ENCODE peak calls at places on chromosome 17, in four cellular contexts. L is GM12878, T is H1, M is HepG2. K is an unnamed sample.

GRCh38 chr17:68512967-68513474 is 791 bp downstream of the PRKAR1A start:
- DNase-seq in M (no peak), T (no peak), L (no peak), K (peak; percentile 55)

GRCh38 chr17:238071-238963 is 56.9 kb upstream of the DOC2B start:
- DNase-seq in L (no peak), M (no peak), T (peak; percentile 39), K (no peak)

GRCh38 chr17:41535764-41536481 is 7.8 kb upstream of the KRT19 start:
- DNase-seq in T (no peak), L (no peak), M (no peak), K (no peak)

GRCh38 chr17:37133131-37133530 is 184.4 kb downstream of the AATF start:
- DNase-seq in L (no peak), T (no peak), M (no peak), K (no peak)

GRCh38 chr17:6574689-6575595 is 18.6 kb upstream of the PITPNM3 start:
- DNase-seq in L (peak; percentile 40), M (no peak), T (peak; percentile 52), K (peak; percentile 81)

GRCh38 chr17:74240637-74241036 is 27.3 kb downstream of the TTYH2 start:
- DNase-seq in L (no peak), T (no peak), M (no peak), K (no peak)

GRCh38 chr17:14737984-14738651 is 437.2 kb downstream of the HS3ST3B1 start:
- DNase-seq in T (no peak), M (peak; percentile 97), L (no peak), K (peak; percentile 13)

GRCh38 chr17:9022553-9023388 is 1.5 kb downstream of the NTN1 start:
- DNase-seq in M (no peak), L (no peak), T (peak; percentile 60), K (no peak)

GRCh38 chr17:73334771-73335513 is 23.1 kb upstream of the CDC42EP4 start:
- DNase-seq in T (no peak), L (no peak), M (no peak), K (no peak)

GRCh38 chr17:4605826-4606225 is 21.5 kb downstream of the SMTNL2 start:
- DNase-seq in T (no peak), L (no peak), M (no peak), K (no peak)

GRCh38 chr17:47847341-47848197 is 3.4 kb downstream of the SP6 start:
- DNase-seq in M (no peak), L (no peak), T (peak; percentile 91), K (no peak)

GRCh38 chr17:7977805-7978204 is 24.6 kb upstream of the GUCY2D start:
- DNase-seq in L (no peak), T (no peak), M (no peak), K (no peak)

GRCh38 chr17:28953444-28954118 is 2.3 kb upstream of the PHF12 start:
- DNase-seq in L (no peak), T (peak; percentile 92), M (peak; percentile 41), K (peak; percentile 42)

GRCh38 chr17:39525801-39526506 is 64.7 kb downstream of the CDK12 start:
- DNase-seq in L (no peak), M (no peak), T (no peak), K (no peak)

GRCh38 chr17:15247891-15248529 is 17.1 kb downstream of the PMP22 start:
- DNase-seq in T (no peak), M (no peak), L (no peak), K (no peak)

GRCh38 chr17:4950757-4951204 is at the start of gene ENO3:
- DNase-seq in L (no peak), T (peak; percentile 68), M (peak; percentile 73), K (no peak)

GRCh38 chr17:80986816-80987480 is 4.7 kb upstream of the CHMP6 start:
- DNase-seq in M (no peak), T (no peak), L (no peak), K (no peak)

GRCh38 chr17:9109933-9110332 is 88.6 kb downstream of the NTN1 start:
- DNase-seq in T (no peak), M (no peak), L (no peak), K (no peak)

GRCh38 chr17:21345236-21345635 is 30.9 kb upstream of the KCNJ12 start:
- DNase-seq in M (no peak), T (no peak), L (no peak), K (no peak)

GRCh38 chr17:7969434-7969833 is 33.0 kb upstream of the GUCY2D start:
- DNase-seq in T (no peak), M (no peak), L (no peak), K (no peak)

GRCh38 chr17:82640046-82640445 is 8.2 kb downstream of the WDR45B start:
- DNase-seq in T (no peak), M (no peak), L (no peak), K (no peak)

GRCh38 chr17:50909765-50910661 is 43.9 kb upstream of the TOB1 start:
- DNase-seq in M (peak; percentile 63), T (no peak), L (no peak), K (no peak)

GRCh38 chr17:82470065-82470464 is 11.5 kb downstream of the NARF start:
- DNase-seq in L (no peak), T (no peak), M (no peak), K (no peak)

GRCh38 chr17:69639096-69639495 is 224.6 kb downstream of the MAP2K6 start:
- DNase-seq in L (no peak), M (no peak), T (no peak), K (no peak)

GRCh38 chr17:6857904-6858303 is 26.4 kb upstream of the TEKT1 start:
- DNase-seq in M (no peak), L (no peak), T (no peak), K (no peak)

GRCh38 chr17:50151937-50152547 is 1.6 kb upstream of the PPP1R9B start:
- DNase-seq in T (peak; percentile 85), L (no peak), M (peak; percentile 87), K (peak; percentile 92)

GRCh38 chr17:48804936-48805411 is 12.1 kb downstream of the TTLL6 start:
- DNase-seq in L (no peak), T (peak; percentile 97), M (peak; percentile 63), K (peak; percentile 84)

GRCh38 chr17:8151641-8152111 is 528 bp downstream of the PER1 start:
- DNase-seq in M (no peak), T (no peak), L (no peak), K (no peak)

GRCh38 chr17:30208214-30208613 is 27.3 kb downstream of the SLC6A4 start:
- DNase-seq in L (peak; percentile 54), M (no peak), T (no peak), K (no peak)

GRCh38 chr17:83183951-83184506 is 104.6 kb downstream of the METRNL start:
- DNase-seq in T (peak; percentile 31), L (no peak), M (no peak), K (no peak)

GRCh38 chr17:47604268-47604927 is 45.3 kb upstream of the KPNB1 start:
- DNase-seq in T (no peak), L (no peak), M (no peak), K (no peak)

GRCh38 chr17:4365628-4366311 is 705 bp downstream of the UBE2G1 start:
- DNase-seq in L (no peak), M (no peak), T (peak; percentile 78), K (peak; percentile 43)

GRCh38 chr17:9878791-9879525 is 26.1 kb downstream of the RCVRN start:
- DNase-seq in T (no peak), L (no peak), M (no peak), K (no peak)

GRCh38 chr17:71472809-71473789 is 647.7 kb upstream of the SOX9 start:
- DNase-seq in L (no peak), T (no peak), M (peak; percentile 65), K (peak; percentile 6)

GRCh38 chr17:3738562-3739295 is 15.0 kb downstream of the HASPIN start:
- DNase-seq in M (no peak), L (no peak), T (no peak), K (peak; percentile 33)

GRCh38 chr17:57086069-57086930 is 1.3 kb downstream of the AKAP1 start:
- DNase-seq in T (peak; percentile 63), M (peak; percentile 88), L (no peak), K (peak; percentile 56)

DNA sequence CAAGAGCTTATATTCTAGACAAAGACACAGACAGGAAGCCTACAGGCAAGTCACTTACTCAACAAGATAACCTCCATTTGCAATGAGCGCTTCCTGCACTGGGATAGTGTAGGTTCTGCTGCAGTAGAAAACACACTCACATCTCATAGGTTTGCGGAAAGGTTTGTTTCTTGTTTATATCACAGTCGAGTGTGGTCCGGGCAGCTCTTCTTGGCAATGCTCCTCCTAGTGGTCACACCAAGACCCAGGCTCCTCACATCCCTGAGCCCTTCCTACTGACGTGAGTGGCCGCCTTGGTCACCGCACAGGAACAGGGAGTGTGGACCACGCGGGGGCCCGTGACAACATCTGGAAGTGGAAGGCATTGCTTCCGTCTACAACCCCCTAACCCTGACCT is 48.0 kb upstream of the RBFOX3 start:
- DNase-seq in L (no peak), T (peak; percentile 64), M (peak; percentile 27), K (peak; percentile 41)
- TF ChIP-seq SIN3A in L (no peak), T (no peak), M (no peak), K (no peak)

DNA sequence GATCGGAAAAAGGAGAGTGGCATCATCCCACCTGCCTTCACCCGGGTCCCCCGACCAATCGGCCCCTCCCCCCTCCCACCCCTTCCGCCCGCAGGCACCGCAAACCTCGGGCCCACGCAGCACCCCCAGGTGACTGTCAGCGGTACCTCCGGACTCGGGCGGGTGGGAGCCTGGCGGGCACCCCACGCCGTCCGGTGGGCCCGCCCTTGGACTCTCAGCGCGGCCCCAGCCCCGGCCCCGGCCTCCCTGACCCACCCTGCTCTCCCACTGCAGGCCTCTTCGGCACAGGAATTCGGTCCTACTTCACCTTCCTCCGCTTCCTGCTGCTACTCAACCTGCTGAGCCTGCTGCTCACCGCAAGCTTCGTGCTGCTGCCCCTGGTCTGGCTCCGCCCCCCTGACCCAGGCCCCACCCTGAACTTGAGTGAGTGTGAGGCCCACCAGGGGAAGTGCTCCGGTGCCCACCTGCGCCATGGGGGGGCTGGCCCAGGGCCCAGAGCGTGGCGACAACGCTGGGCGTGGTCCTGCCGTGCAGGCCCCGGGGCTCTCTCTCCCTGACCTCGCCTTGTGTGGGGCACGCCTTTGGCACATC is 1.6 kb downstream of the TMC8 start:
- DNase-seq in T (peak; percentile 69), L (no peak), M (no peak), K (peak; percentile 29)
- TF ChIP-seq CBX5 in T (no peak), L (no peak), M (no peak), K (no peak)

DNA sequence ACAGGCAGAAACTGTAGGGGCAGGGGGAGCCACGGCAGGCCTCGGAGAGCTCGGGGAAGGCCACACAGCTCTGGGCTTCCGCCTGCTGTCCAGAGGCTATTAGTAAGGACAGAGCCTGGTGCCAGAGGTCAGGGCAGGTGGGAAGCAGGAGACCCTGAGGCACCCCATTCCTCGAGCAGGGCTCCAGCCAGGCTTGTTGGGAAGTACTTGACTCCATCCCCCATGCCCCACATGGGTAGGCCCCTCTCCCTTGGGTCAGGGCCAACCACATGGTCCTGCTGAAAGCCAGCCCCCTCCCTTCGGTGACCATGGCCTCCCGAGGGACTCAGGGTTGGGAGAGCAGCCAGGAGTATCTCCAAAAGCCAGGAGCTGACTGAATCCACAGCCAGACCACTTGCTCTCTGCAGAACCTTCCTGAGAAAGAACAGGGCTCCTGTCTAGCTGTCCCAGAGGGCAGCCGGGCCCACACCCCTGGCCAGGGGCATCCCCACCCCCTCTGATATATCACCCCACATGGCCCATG is 17.4 kb upstream of the MPRIP start:
- DNase-seq in T (no peak), L (no peak), M (no peak), K (no peak)
- TF ChIP-seq HDAC2 in T (no peak), L (no peak), M (no peak), K (no peak)

GRCh38 chr17:2025220-2025621 is at the start of gene RTN4RL1:
- DNase-seq in L (no peak), M (no peak), T (peak; percentile 69), K (peak; percentile 82)

GRCh38 chr17:2023256-2023655 is 1.9 kb downstream of the RTN4RL1 start:
- DNase-seq in L (no peak), T (no peak), M (no peak), K (no peak)

GRCh38 chr17:2022647-2023046 is 2.5 kb downstream of the RTN4RL1 start:
- DNase-seq in M (no peak), L (no peak), T (no peak), K (no peak)

GRCh38 chr17:2024572-2025219 is 438 bp downstream of the RTN4RL1 start:
- DNase-seq in T (peak; percentile 67), M (no peak), L (no peak), K (no peak)

GRCh38 chr17:2023692-2024571 is 1.2 kb downstream of the RTN4RL1 start:
- DNase-seq in L (no peak), T (peak; percentile 82), M (no peak), K (peak; percentile 57)
- TF ChIP-seq SIN3A in L (no peak), T (no peak), M (no peak), K (no peak)

K was measured in K562.